ENCODE peak calls at places on chromosomes 16 and 17, in five cellular contexts. W is A549, G is K562, V is GM12878, Y is GM23338. O is an unnamed sample.

GRCh38 chr17:27495460-27495859 is 39.2 kb downstream of the KSR1 start:
- DNase-seq in G (no peak), Y (no peak), V (no peak), W (no peak), O (no peak)

GRCh38 chr16:3188925-3189825 is 1.2 kb downstream of the OR1F1 start:
- DNase-seq in W (peak; percentile 52), Y (peak; percentile 85), G (peak; percentile 74), V (no peak), O (peak; percentile 60)

GRCh38 chr17:540632-541031 is 174.0 kb downstream of the VPS53 start:
- DNase-seq in Y (no peak), W (no peak), G (no peak), V (no peak), O (no peak)

GRCh38 chr16:74770826-74771526 is 3.6 kb downstream of the FA2H start:
- DNase-seq in Y (no peak), G (no peak), W (no peak), V (no peak), O (no peak)

GRCh38 chr16:58049697-58050185 is 24.2 kb downstream of the MMP15 start:
- DNase-seq in W (no peak), V (no peak), Y (no peak), G (no peak), O (no peak)

GRCh38 chr16:30541502-30542329 is 7.1 kb upstream of the ZNF747 start:
- DNase-seq in W (no peak), V (no peak), G (no peak), Y (peak; percentile 56), O (peak; percentile 47)

GRCh38 chr16:52469775-52470174 is 77.2 kb downstream of the TOX3 start:
- DNase-seq in W (peak; percentile 4), G (no peak), V (no peak), Y (peak; percentile 54), O (peak; percentile 38)

GRCh38 chr17:80931421-80932265 is 60.0 kb upstream of the CHMP6 start:
- DNase-seq in Y (peak; percentile 86), G (no peak), V (no peak), W (no peak), O (no peak)

GRCh38 chr17:73516356-73516755 is 127.9 kb downstream of the SDK2 start:
- DNase-seq in V (no peak), G (no peak), W (no peak), Y (no peak), O (no peak)

GRCh38 chr17:38613981-38614779 is 8.4 kb upstream of the SRCIN1 start:
- DNase-seq in Y (peak; percentile 58), G (no peak), W (no peak), V (no peak), O (peak; percentile 100)

GRCh38 chr17:69608808-69609494 is 194.5 kb downstream of the MAP2K6 start:
- DNase-seq in V (no peak), Y (no peak), G (no peak), W (no peak), O (no peak)

GRCh38 chr17:82350182-82351030 is 8.6 kb upstream of the TEX19 start:
- DNase-seq in G (no peak), V (no peak), W (no peak), Y (peak; percentile 56), O (no peak)

GRCh38 chr16:71214771-71215381 is 15.6 kb downstream of the HYDIN start:
- DNase-seq in V (no peak), W (no peak), Y (peak; percentile 43), G (peak; percentile 8), O (peak; percentile 17)

GRCh38 chr17:17305282-17305801 is 2.2 kb downstream of the NT5M start:
- DNase-seq in W (no peak), V (peak; percentile 50), G (peak; percentile 66), Y (no peak), O (peak; percentile 33)
- TF ChIP-seq JUNB in W (no peak), V (no peak), G (no peak), Y (no peak), O (no peak)

DNA sequence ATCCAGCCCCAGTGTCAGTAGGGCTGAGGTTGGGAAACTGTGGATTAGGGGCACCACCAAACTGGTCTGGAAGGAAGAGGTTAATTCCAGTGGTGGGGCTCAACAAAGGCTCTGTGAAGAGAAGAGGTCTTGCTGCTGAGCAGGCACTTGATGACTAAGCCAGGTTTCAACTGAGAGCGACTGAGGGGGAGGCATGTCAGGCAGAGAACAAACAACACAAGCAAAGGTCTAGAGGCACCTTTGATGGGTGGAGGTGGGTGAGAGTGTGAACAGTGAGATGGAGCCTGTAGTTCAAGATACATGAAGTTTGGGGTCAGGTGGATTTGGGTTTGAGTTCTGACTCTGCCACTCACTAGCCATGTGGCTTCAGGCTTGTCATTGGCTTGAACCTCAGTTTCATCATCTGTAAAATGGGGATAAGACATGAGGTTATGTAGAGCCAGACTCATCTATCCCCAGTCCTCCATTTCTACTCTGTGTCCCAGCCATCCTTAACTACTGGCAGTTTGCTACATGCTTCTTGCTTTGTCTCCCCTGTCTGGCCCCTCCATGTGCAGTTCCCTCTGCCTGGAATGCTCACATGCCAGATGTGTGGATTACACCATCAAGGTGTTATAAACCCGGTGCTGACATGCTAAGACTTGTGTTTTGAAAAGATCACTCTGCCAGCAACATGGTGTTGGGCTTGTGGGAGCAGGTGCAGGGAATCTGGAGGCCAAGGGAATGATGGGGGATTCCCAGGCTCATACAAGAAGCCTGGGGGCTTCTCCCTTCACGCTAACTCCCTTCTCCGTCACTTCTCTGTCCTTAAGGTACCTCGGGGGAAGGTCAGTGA is 3.0 kb upstream of the RMI2 start:
- DNase-seq in V (no peak), Y (no peak), G (no peak), W (no peak), O (no peak)
- TF ChIP-seq JUNB in V (no peak), Y (no peak), G (no peak), W (no peak), O (no peak)

GRCh38 chr16:85421338-85422123 is 191.6 kb upstream of the GSE1 start:
- DNase-seq in Y (no peak), V (no peak), W (no peak), G (no peak), O (no peak)

GRCh38 chr16:85420501-85421337 is 192.4 kb upstream of the GSE1 start:
- DNase-seq in W (peak; percentile 74), Y (peak; percentile 69), G (peak; percentile 92), V (no peak), O (peak; percentile 35)

GRCh38 chr16:85417156-85417860 is 195.8 kb upstream of the GSE1 start:
- DNase-seq in Y (no peak), W (no peak), V (no peak), G (no peak), O (no peak)

GRCh38 chr16:85419503-85420408 is 193.4 kb upstream of the GSE1 start:
- DNase-seq in G (no peak), Y (no peak), V (no peak), W (no peak), O (no peak)

DNA sequence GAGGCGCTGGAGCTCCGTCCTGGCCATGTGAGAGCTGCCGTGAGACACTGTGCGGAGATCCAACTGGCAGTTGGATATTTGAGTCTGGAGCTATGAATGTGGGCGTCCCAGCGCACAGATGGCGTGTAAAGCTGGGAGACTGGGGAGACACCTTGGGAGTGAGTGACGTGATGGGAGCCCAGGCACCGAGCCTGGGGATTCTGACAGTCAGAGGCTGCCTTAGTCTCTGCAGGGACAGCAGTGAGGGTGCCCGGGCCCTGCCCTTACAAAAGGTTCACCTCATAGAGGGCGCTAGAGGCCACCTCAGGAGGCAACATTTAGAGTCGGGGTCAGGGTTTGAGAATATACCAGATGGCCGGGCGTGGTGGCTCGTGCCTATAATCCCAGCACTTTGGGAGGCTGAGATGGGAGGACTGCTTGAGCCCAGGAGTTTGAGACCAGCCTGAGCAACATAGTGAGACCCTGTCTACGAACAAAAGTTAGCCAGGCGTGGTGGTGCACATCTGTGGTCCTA is 194.1 kb upstream of the GSE1 start:
- DNase-seq in W (no peak), Y (no peak), V (no peak), G (no peak), O (no peak)
- TF ChIP-seq JUNB in W (no peak), Y (no peak), V (no peak), G (no peak), O (no peak)

DNA sequence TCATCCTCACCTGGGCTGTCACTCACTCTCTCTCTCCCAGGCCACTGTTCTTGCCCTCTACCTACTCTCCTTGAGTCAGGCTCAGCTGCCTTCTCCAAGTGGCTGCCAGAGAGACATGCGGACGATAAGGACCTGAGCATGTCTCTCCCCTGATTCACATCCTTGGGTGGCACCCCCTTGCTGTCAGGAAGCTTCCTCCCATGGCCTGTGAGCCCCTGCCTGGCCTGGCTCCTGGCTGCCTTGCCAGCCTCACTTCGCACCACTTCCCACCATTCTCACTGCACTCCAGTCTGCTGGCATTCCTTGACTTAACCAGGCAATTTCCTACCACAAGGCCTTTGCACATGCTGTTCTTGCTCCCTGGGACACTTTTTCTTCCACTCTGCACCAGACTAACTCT is 2.7 kb upstream of the ALDH3A1 start:
- DNase-seq in G (no peak), Y (no peak), W (no peak), V (no peak), O (no peak)
- TF ChIP-seq JUNB in G (no peak), Y (no peak), W (no peak), V (no peak), O (no peak)

DNA sequence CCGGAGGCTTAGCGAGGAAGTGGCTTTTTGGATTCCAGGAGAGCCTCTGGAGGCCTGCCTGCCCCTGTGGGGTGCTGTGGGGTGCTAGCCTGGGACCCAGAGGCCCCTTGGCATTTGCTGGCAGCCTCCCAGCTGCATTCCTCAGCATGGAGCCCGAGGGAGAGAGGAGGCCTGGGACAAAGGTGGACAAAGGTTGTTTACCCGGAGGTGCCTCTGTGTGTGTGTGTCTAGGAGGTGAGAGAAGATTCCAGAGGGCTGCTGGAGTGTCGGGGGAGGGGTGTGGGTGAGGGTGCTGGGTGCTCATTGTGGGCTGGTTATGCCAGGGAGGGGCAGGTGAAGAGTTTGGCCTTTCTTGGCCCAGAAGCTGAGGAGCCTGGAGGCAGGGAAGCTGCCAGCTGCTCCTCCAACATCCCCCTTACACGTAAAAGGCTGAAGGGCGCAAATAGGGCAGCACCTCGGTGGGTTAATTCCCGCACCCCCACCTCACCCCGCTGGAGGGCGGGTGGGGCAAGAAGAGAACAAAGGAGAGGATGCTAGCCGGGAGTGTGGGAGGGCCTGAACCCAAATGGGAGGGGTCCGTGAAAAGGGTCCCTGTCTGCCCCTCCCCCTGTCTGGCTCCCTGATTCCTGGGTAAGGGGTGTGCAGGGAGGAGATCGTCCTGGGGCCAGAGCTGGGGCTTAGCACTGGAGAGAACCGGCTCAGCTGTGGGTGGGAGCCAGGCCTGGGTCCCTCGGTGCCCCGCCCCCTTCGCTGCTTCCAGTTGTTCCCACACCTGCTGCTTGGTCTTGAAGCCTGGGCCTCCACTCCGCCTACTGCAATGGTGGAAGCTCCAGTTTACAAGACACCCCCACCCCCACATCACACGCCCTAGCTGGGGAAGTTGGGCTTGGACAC is 9.9 kb downstream of the HEXIM2 start:
- DNase-seq in V (no peak), W (peak; percentile 84), Y (peak; percentile 74), G (no peak), O (peak; percentile 94)
- TF ChIP-seq JUNB in V (no peak), W (no peak), Y (no peak), G (no peak), O (no peak)

GRCh38 chr17:49407981-49408501 is 6.6 kb downstream of the PHB1 start:
- DNase-seq in G (peak; percentile 84), V (no peak), Y (peak; percentile 88), W (peak; percentile 97), O (peak; percentile 87)
- TF ChIP-seq JUNB in G (no peak), V (no peak), Y (no peak), W (no peak), O (no peak)

GRCh38 chr16:20614201-20615141 is 38.3 kb upstream of the ACSM2B start:
- DNase-seq in W (no peak), G (no peak), V (no peak), Y (no peak), O (no peak)
- TF ChIP-seq JUNB in W (no peak), G (no peak), V (no peak), Y (no peak), O (no peak)